ENCODE peak calls at places on chromosome 10, in five cellular contexts. R is PC-9, T is H1, W is hepatocyte, A is SK-N-SH. G is an unnamed sample.

GRCh38 chr10:107733731-107734130 is 569.2 kb upstream of the SORCS1 start:
- DNase-seq in W (no peak), A (no peak), R (no peak), T (no peak), G (no peak)

GRCh38 chr10:124020871-124021823 is 72.3 kb downstream of the CHST15 start:
- DNase-seq in T (peak; percentile 73), A (no peak), W (no peak), R (no peak), G (no peak)

GRCh38 chr10:98030093-98030821 is at the start of gene CRTAC1:
- DNase-seq in T (peak; percentile 46), R (no peak), W (peak; percentile 78), A (peak; percentile 99), G (no peak)

GRCh38 chr10:97597778-97598177 is 8.3 kb downstream of the C10orf62 start:
- DNase-seq in W (no peak), A (no peak), T (no peak), R (no peak), G (no peak)

GRCh38 chr10:9986786-9987185 is 1030.9 kb upstream of the CELF2 start:
- DNase-seq in W (no peak), A (no peak), R (no peak), T (no peak), G (no peak)

GRCh38 chr10:77560471-77560870 is 77.1 kb downstream of the KCNMA1 start:
- DNase-seq in T (no peak), R (no peak), W (no peak), A (no peak), G (no peak)

GRCh38 chr10:52048051-52048450 is 266.0 kb upstream of the DKK1 start:
- DNase-seq in T (no peak), W (no peak), A (no peak), R (no peak), G (no peak)

GRCh38 chr10:108375691-108376090 is 1211.2 kb upstream of the SORCS1 start:
- DNase-seq in A (no peak), R (no peak), W (no peak), T (no peak), G (no peak)

GRCh38 chr10:114925675-114926204 is 12.3 kb upstream of the TRUB1 start:
- DNase-seq in R (peak; percentile 21), W (peak; percentile 23), T (no peak), A (no peak), G (no peak)

GRCh38 chr10:2592533-2592932 is 474.8 kb upstream of the PFKP start:
- DNase-seq in T (no peak), W (no peak), R (no peak), A (peak; percentile 58), G (no peak)

GRCh38 chr10:124946945-124947344 is 5.0 kb downstream of the ZRANB1 start:
- DNase-seq in A (no peak), W (no peak), T (no peak), R (no peak), G (no peak)

GRCh38 chr10:129968020-129968861 is 4.2 kb upstream of the EBF3 start:
- DNase-seq in T (no peak), W (no peak), R (no peak), A (peak; percentile 29), G (no peak)

GRCh38 chr10:94219829-94220228 is 142.9 kb downstream of the NOC3L start:
- DNase-seq in W (no peak), T (no peak), A (no peak), R (no peak), G (no peak)

GRCh38 chr10:126964190-126964589 is 59.0 kb downstream of the DOCK1 start:
- DNase-seq in W (no peak), T (no peak), A (no peak), R (no peak), G (no peak)
- H3K79me2 ChIP-seq in W (peaks cover 76% of the 10 kb centered on the region), T (peaks cover 70% of the 10 kb centered on the region), A (peaks cover 74% of the 10 kb centered on the region), R (no peaks in the 10 kb centered on the region), G (no peaks in the 10 kb centered on the region)

GRCh38 chr10:5809541-5810154 is 3.6 kb downstream of the GDI2 start:
- DNase-seq in A (no peak), T (no peak), W (no peak), R (no peak), G (no peak)
- H3K79me2 ChIP-seq in A (peaks cover 95% of the 10 kb centered on the region), T (peaks cover 90% of the 10 kb centered on the region), W (peaks cover 85% of the 10 kb centered on the region), R (peaks cover 93% of the 10 kb centered on the region), G (peaks cover 95% of the 10 kb centered on the region)

GRCh38 chr10:68027429-68027828 is 47.7 kb downstream of the HERC4 start:
- DNase-seq in A (no peak), T (no peak), R (no peak), W (no peak), G (no peak)

GRCh38 chr10:68032113-68032512 is 43.0 kb downstream of the HERC4 start:
- DNase-seq in R (no peak), A (no peak), T (no peak), W (peak; percentile 11), G (no peak)
- H3K79me2 ChIP-seq in R (peaks cover 7% of the 10 kb centered on the region), A (peaks cover 7% of the 10 kb centered on the region), T (no peaks in the 10 kb centered on the region), W (no peaks in the 10 kb centered on the region), G (no peaks in the 10 kb centered on the region)

GRCh38 chr10:121608669-121609190 is 10.5 kb upstream of the FGFR2 start:
- DNase-seq in W (peak; percentile 80), R (peak; percentile 27), A (peak; percentile 97), T (no peak), G (peak; percentile 26)
- H3K79me2 ChIP-seq in W (no peaks in the 10 kb centered on the region), R (no peaks in the 10 kb centered on the region), A (no peaks in the 10 kb centered on the region), T (no peaks in the 10 kb centered on the region), G (no peaks in the 10 kb centered on the region)

GRCh38 chr10:32360241-32360640 is 13.3 kb upstream of the EPC1 start:
- DNase-seq in A (no peak), T (no peak), R (no peak), W (no peak), G (no peak)
- H3K79me2 ChIP-seq in A (peaks cover 34% of the 10 kb centered on the region), T (peaks cover 12% of the 10 kb centered on the region), R (no peaks in the 10 kb centered on the region), W (peaks cover 98% of the 10 kb centered on the region), G (peaks cover 54% of the 10 kb centered on the region)

GRCh38 chr10:88156341-88156740 is 292.9 kb downstream of the PTEN start:
- DNase-seq in T (no peak), R (peak; percentile 11), W (no peak), A (no peak), G (no peak)
- H3K79me2 ChIP-seq in T (no peaks in the 10 kb centered on the region), R (no peaks in the 10 kb centered on the region), W (no peaks in the 10 kb centered on the region), A (no peaks in the 10 kb centered on the region), G (no peaks in the 10 kb centered on the region)

GRCh38 chr10:118045154-118045841 is 1.4 kb downstream of the RAB11FIP2 start:
- DNase-seq in A (no peak), R (no peak), W (no peak), T (no peak), G (no peak)

GRCh38 chr10:118042336-118042735 is 4.4 kb downstream of the RAB11FIP2 start:
- DNase-seq in R (no peak), T (no peak), A (peak; percentile 17), W (no peak), G (no peak)

GRCh38 chr10:118041316-118041715 is 5.4 kb downstream of the RAB11FIP2 start:
- DNase-seq in T (no peak), A (no peak), R (no peak), W (no peak), G (no peak)

GRCh38 chr10:118045842-118046490 is 775 bp downstream of the RAB11FIP2 start:
- DNase-seq in R (no peak), W (peak; percentile 35), T (no peak), A (no peak), G (peak; percentile 42)

DNA sequence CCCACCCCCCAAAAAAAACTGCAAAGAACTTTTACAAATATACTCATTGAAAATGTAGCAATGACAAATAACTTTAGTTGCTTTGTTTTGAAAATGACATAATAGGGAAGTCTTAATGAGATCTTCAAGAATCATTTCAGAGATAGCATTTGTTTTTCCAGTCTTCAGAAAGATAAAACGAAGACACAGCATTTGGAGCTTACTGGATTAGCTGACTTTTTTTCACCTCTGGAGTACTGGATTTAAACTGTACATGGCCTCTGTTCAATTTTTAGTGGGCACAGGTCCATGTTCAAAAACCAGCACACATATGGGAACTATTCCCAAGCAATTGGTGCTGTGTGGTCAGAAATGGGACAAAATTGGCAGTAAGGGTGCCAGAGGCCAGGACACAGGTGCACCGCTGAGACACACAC is 3.9 kb downstream of the RAB11FIP2 start:
- DNase-seq in R (no peak), A (no peak), W (no peak), T (no peak), G (no peak)
- H3K79me2 ChIP-seq in R (peaks cover 13% of the 10 kb centered on the region), A (peaks cover 70% of the 10 kb centered on the region), W (peaks cover 64% of the 10 kb centered on the region), T (peaks cover 45% of the 10 kb centered on the region), G (peaks cover 62% of the 10 kb centered on the region)

G was measured in OCI-LY7.